ENCODE peak calls at places on chromosomes 4 and X, in five cellular contexts. One of them, this sample, is unnamed.

GRCh38 chr4:158801677-158802076 is 32.9 kb downstream of the FNIP2 start:
- DNase-seq in glutamatergic neuron: no peak
- DNase-seq in AG09309: no peak
- DNase-seq in heart right ventricle: no peak
- DNase-seq in sigmoid colon: no peak
- DNase-seq in this sample: no peak

GRCh38 chrX:120680090-120680489 is 50.2 kb upstream of the C1GALT1C1 start:
- DNase-seq in AG09309: no peak
- DNase-seq in heart right ventricle: no peak
- DNase-seq in glutamatergic neuron: no peak
- DNase-seq in sigmoid colon: no peak
- DNase-seq in this sample: no peak

GRCh38 chr4:27094785-27095184 is 234.1 kb downstream of the STIM2 start:
- DNase-seq in sigmoid colon: no peak
- DNase-seq in heart right ventricle: no peak
- DNase-seq in glutamatergic neuron: no peak
- DNase-seq in AG09309: no peak
- DNase-seq in this sample: no peak

GRCh38 chr4:87152310-87153061 is 67.9 kb downstream of the KLHL8 start:
- DNase-seq in glutamatergic neuron: peak
- DNase-seq in heart right ventricle: no peak
- DNase-seq in AG09309: no peak
- DNase-seq in sigmoid colon: no peak
- DNase-seq in this sample: no peak

GRCh38 chrX:115233497-115234219 is at the start of gene LRCH2:
- DNase-seq in heart right ventricle: peak
- DNase-seq in glutamatergic neuron: peak
- DNase-seq in AG09309: no peak
- DNase-seq in sigmoid colon: peak
- DNase-seq in this sample: no peak

GRCh38 chrX:51641421-51642021 is 22.8 kb upstream of the CENPVL3 start:
- DNase-seq in heart right ventricle: no peak
- DNase-seq in AG09309: peak
- DNase-seq in sigmoid colon: no peak
- DNase-seq in glutamatergic neuron: no peak
- DNase-seq in this sample: peak

GRCh38 chrX:111823068-111823467 is 52.9 kb upstream of the TRPC5OS start:
- DNase-seq in AG09309: no peak
- DNase-seq in glutamatergic neuron: peak
- DNase-seq in heart right ventricle: no peak
- DNase-seq in sigmoid colon: no peak
- DNase-seq in this sample: peak

GRCh38 chr4:160831165-160831922 is 1332.5 kb downstream of the FSTL5 start:
- DNase-seq in heart right ventricle: no peak
- DNase-seq in AG09309: no peak
- DNase-seq in glutamatergic neuron: no peak
- DNase-seq in sigmoid colon: no peak
- DNase-seq in this sample: no peak

GRCh38 chr4:152112116-152112515 is 351.3 kb upstream of the GATB start:
- DNase-seq in AG09309: no peak
- DNase-seq in sigmoid colon: no peak
- DNase-seq in heart right ventricle: no peak
- DNase-seq in glutamatergic neuron: no peak
- DNase-seq in this sample: no peak

GRCh38 chr4:87310691-87311335 is 11.9 kb downstream of the HSD17B13 start:
- DNase-seq in sigmoid colon: no peak
- DNase-seq in glutamatergic neuron: no peak
- DNase-seq in heart right ventricle: no peak
- DNase-seq in AG09309: no peak
- DNase-seq in this sample: no peak

GRCh38 chr4:87527446-87528240 is 1.5 kb downstream of the SPARCL1 start:
- DNase-seq in AG09309: no peak
- DNase-seq in heart right ventricle: no peak
- DNase-seq in sigmoid colon: no peak
- DNase-seq in glutamatergic neuron: no peak
- DNase-seq in this sample: no peak

GRCh38 chr4:70709551-70710080 is 12.1 kb upstream of the RUFY3 start:
- DNase-seq in heart right ventricle: no peak
- DNase-seq in glutamatergic neuron: no peak
- DNase-seq in AG09309: no peak
- DNase-seq in sigmoid colon: no peak
- DNase-seq in this sample: no peak

GRCh38 chrX:40845331-40845911 is 110.1 kb upstream of the MED14 start:
- DNase-seq in heart right ventricle: peak
- DNase-seq in glutamatergic neuron: no peak
- DNase-seq in sigmoid colon: no peak
- DNase-seq in AG09309: peak
- DNase-seq in this sample: no peak

GRCh38 chr4:14916554-14917304 is 85.6 kb upstream of the CPEB2 start:
- DNase-seq in sigmoid colon: no peak
- DNase-seq in glutamatergic neuron: no peak
- DNase-seq in heart right ventricle: peak
- DNase-seq in AG09309: no peak
- DNase-seq in this sample: no peak

GRCh38 chrX:56130436-56130835 is 101.7 kb upstream of the KLF8 start:
- DNase-seq in sigmoid colon: no peak
- DNase-seq in AG09309: no peak
- DNase-seq in glutamatergic neuron: no peak
- DNase-seq in heart right ventricle: no peak
- DNase-seq in this sample: no peak

GRCh38 chrX:64975491-64975890 is 759 bp downstream of the ZC4H2 start:
- DNase-seq in AG09309: no peak
- DNase-seq in heart right ventricle: peak
- DNase-seq in sigmoid colon: peak
- DNase-seq in glutamatergic neuron: peak
- DNase-seq in this sample: peak

GRCh38 chr4:56701156-56701471 is 20.0 kb upstream of the HOPX start:
- DNase-seq in AG09309: no peak
- DNase-seq in sigmoid colon: no peak
- DNase-seq in glutamatergic neuron: no peak
- DNase-seq in heart right ventricle: no peak
- DNase-seq in this sample: no peak

GRCh38 chrX:38968817-38969216 is 167.6 kb downstream of the MID1IP1 start:
- DNase-seq in glutamatergic neuron: no peak
- DNase-seq in heart right ventricle: no peak
- DNase-seq in AG09309: no peak
- DNase-seq in sigmoid colon: no peak
- DNase-seq in this sample: no peak

GRCh38 chrX:48278958-48279357 is 23.8 kb downstream of the SSX1 start:
- DNase-seq in heart right ventricle: peak
- DNase-seq in glutamatergic neuron: no peak
- DNase-seq in AG09309: no peak
- DNase-seq in sigmoid colon: peak
- DNase-seq in this sample: no peak

GRCh38 chrX:46979340-46979739 is 67.1 kb downstream of the JADE3 start:
- DNase-seq in sigmoid colon: no peak
- DNase-seq in glutamatergic neuron: no peak
- DNase-seq in heart right ventricle: no peak
- DNase-seq in AG09309: peak
- DNase-seq in this sample: no peak

GRCh38 chr4:173264245-173264959 is 69.8 kb downstream of the HMGB2 start:
- DNase-seq in heart right ventricle: peak
- DNase-seq in AG09309: no peak
- DNase-seq in glutamatergic neuron: no peak
- DNase-seq in sigmoid colon: peak
- DNase-seq in this sample: no peak

GRCh38 chrX:1587161-1587560 is 4.2 kb upstream of the AKAP17A start:
- DNase-seq in AG09309: no peak
- DNase-seq in sigmoid colon: no peak
- DNase-seq in heart right ventricle: no peak
- DNase-seq in glutamatergic neuron: no peak
- DNase-seq in this sample: no peak

GRCh38 chr4:174580597-174580996 is 58.3 kb upstream of the HPGD start:
- DNase-seq in heart right ventricle: no peak
- DNase-seq in glutamatergic neuron: no peak
- DNase-seq in sigmoid colon: no peak
- DNase-seq in AG09309: no peak
- DNase-seq in this sample: no peak

GRCh38 chrX:39456894-39457600 is 640.7 kb downstream of the BCOR start:
- DNase-seq in AG09309: no peak
- DNase-seq in glutamatergic neuron: no peak
- DNase-seq in heart right ventricle: no peak
- DNase-seq in sigmoid colon: no peak
- DNase-seq in this sample: no peak

GRCh38 chrX:85992811-85993229 is 54.5 kb downstream of the CHM start:
- DNase-seq in sigmoid colon: no peak
- DNase-seq in heart right ventricle: no peak
- DNase-seq in AG09309: no peak
- DNase-seq in glutamatergic neuron: no peak
- DNase-seq in this sample: no peak

GRCh38 chrX:36431819-36432218 is 512.3 kb downstream of the CFAP47 start:
- DNase-seq in AG09309: no peak
- DNase-seq in sigmoid colon: no peak
- DNase-seq in glutamatergic neuron: no peak
- DNase-seq in heart right ventricle: no peak
- DNase-seq in this sample: no peak

GRCh38 chrX:11351375-11352295 is 58.4 kb downstream of the AMELX start:
- DNase-seq in heart right ventricle: peak
- DNase-seq in AG09309: peak
- DNase-seq in sigmoid colon: peak
- DNase-seq in glutamatergic neuron: no peak
- DNase-seq in this sample: no peak

GRCh38 chrX:71292669-71293379 is 8.7 kb upstream of the ITGB1BP2 start:
- DNase-seq in AG09309: no peak
- DNase-seq in glutamatergic neuron: no peak
- DNase-seq in heart right ventricle: no peak
- DNase-seq in sigmoid colon: no peak
- DNase-seq in this sample: no peak

GRCh38 chr4:174260099-174260498 is 23.4 kb downstream of the FBXO8 start:
- DNase-seq in sigmoid colon: no peak
- DNase-seq in heart right ventricle: no peak
- DNase-seq in AG09309: peak
- DNase-seq in glutamatergic neuron: no peak
- DNase-seq in this sample: no peak

GRCh38 chr4:184295206-184295605 is 77.5 kb upstream of the ENPP6 start:
- DNase-seq in sigmoid colon: no peak
- DNase-seq in AG09309: no peak
- DNase-seq in glutamatergic neuron: no peak
- DNase-seq in heart right ventricle: no peak
- DNase-seq in this sample: no peak

GRCh38 chr4:10619220-10619619 is 65.3 kb downstream of the CLNK start:
- DNase-seq in sigmoid colon: no peak
- DNase-seq in glutamatergic neuron: no peak
- DNase-seq in heart right ventricle: no peak
- DNase-seq in AG09309: no peak
- DNase-seq in this sample: no peak

GRCh38 chrX:14015941-14016340 is 13.8 kb downstream of the GEMIN8 start:
- DNase-seq in heart right ventricle: no peak
- DNase-seq in sigmoid colon: no peak
- DNase-seq in glutamatergic neuron: no peak
- DNase-seq in AG09309: no peak
- DNase-seq in this sample: no peak

GRCh38 chr4:25787891-25788331 is 74.9 kb downstream of the SEL1L3 start:
- DNase-seq in heart right ventricle: no peak
- DNase-seq in AG09309: no peak
- DNase-seq in glutamatergic neuron: no peak
- DNase-seq in sigmoid colon: no peak
- DNase-seq in this sample: no peak

GRCh38 chr4:106201373-106201772 is 114.6 kb downstream of the TBCK start:
- DNase-seq in heart right ventricle: no peak
- DNase-seq in glutamatergic neuron: no peak
- DNase-seq in AG09309: no peak
- DNase-seq in sigmoid colon: no peak
- DNase-seq in this sample: no peak

GRCh38 chr4:148634476-148634875 is 192.3 kb upstream of the NR3C2 start:
- DNase-seq in heart right ventricle: no peak
- DNase-seq in sigmoid colon: no peak
- DNase-seq in glutamatergic neuron: no peak
- DNase-seq in AG09309: no peak
- DNase-seq in this sample: no peak

GRCh38 chr4:10179957-10180602 is 63.5 kb upstream of the WDR1 start:
- DNase-seq in AG09309: peak
- DNase-seq in heart right ventricle: no peak
- DNase-seq in sigmoid colon: no peak
- DNase-seq in glutamatergic neuron: no peak
- DNase-seq in this sample: no peak

GRCh38 chr4:167014944-167015343 is 219.3 kb downstream of the SPOCK3 start:
- DNase-seq in sigmoid colon: no peak
- DNase-seq in glutamatergic neuron: no peak
- DNase-seq in heart right ventricle: no peak
- DNase-seq in AG09309: no peak
- DNase-seq in this sample: no peak
- TF ChIP-seq CTCF in sigmoid colon: no peak
- TF ChIP-seq CTCF in glutamatergic neuron: no peak
- TF ChIP-seq CTCF in heart right ventricle: no peak
- TF ChIP-seq CTCF in AG09309: no peak
- TF ChIP-seq CTCF in this sample: no peak

GRCh38 chr4:122930877-122931276 is 8.5 kb upstream of the NUDT6 start:
- DNase-seq in AG09309: no peak
- DNase-seq in sigmoid colon: no peak
- DNase-seq in heart right ventricle: no peak
- DNase-seq in glutamatergic neuron: no peak
- DNase-seq in this sample: peak
- TF ChIP-seq CTCF in AG09309: peak
- TF ChIP-seq CTCF in sigmoid colon: peak
- TF ChIP-seq CTCF in heart right ventricle: peak
- TF ChIP-seq CTCF in glutamatergic neuron: peak
- TF ChIP-seq CTCF in this sample: no peak

GRCh38 chr4:103144926-103145325 is 45.3 kb upstream of the BDH2 start:
- DNase-seq in glutamatergic neuron: no peak
- DNase-seq in sigmoid colon: no peak
- DNase-seq in AG09309: no peak
- DNase-seq in heart right ventricle: no peak
- DNase-seq in this sample: no peak

GRCh38 chr4:103152381-103152780 is 45.8 kb downstream of the CENPE start:
- DNase-seq in glutamatergic neuron: no peak
- DNase-seq in sigmoid colon: no peak
- DNase-seq in heart right ventricle: no peak
- DNase-seq in AG09309: no peak
- DNase-seq in this sample: no peak

GRCh38 chr4:103156107-103156506 is 42.0 kb downstream of the CENPE start:
- DNase-seq in sigmoid colon: no peak
- DNase-seq in heart right ventricle: no peak
- DNase-seq in AG09309: no peak
- DNase-seq in glutamatergic neuron: no peak
- DNase-seq in this sample: no peak

GRCh38 chr4:103150677-103151076 is 47.5 kb downstream of the CENPE start:
- DNase-seq in sigmoid colon: no peak
- DNase-seq in heart right ventricle: no peak
- DNase-seq in AG09309: peak
- DNase-seq in glutamatergic neuron: no peak
- DNase-seq in this sample: no peak
- TF ChIP-seq CTCF in sigmoid colon: no peak
- TF ChIP-seq CTCF in heart right ventricle: no peak
- TF ChIP-seq CTCF in AG09309: no peak
- TF ChIP-seq CTCF in glutamatergic neuron: no peak
- TF ChIP-seq CTCF in this sample: no peak

DNA sequence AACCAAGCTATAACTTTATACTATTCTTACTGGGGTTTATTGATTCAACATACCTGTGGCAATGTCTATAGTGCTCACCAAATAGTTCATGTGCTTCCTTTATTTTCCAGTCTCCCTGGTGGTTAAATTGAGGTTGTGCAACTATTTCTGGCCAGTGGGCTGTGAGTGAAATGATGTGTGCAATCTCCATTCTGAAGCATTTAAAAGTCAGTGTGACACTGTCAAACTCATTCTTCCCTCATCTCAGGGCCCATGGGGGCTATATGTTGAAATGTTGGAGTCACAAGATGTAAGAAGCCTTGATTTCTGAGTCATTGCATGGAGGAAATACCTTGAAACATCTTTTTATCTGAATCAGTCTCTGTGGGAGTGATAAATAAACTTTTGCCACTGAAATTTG is 414.3 kb upstream of the RPS6KA3 start:
- DNase-seq in sigmoid colon: no peak
- DNase-seq in glutamatergic neuron: no peak
- DNase-seq in heart right ventricle: no peak
- DNase-seq in AG09309: no peak
- DNase-seq in this sample: no peak
- TF ChIP-seq CTCF in sigmoid colon: no peak
- TF ChIP-seq CTCF in glutamatergic neuron: no peak
- TF ChIP-seq CTCF in heart right ventricle: no peak
- TF ChIP-seq CTCF in AG09309: no peak
- TF ChIP-seq CTCF in this sample: no peak

This sample was measured in GM20000.